ENCODE peak calls at places on chromosomes 7 and 10, in six cellular contexts. Z, T, C, S, J and P are unnamed samples.

GRCh38 chr7:130380121-130380860 is at the start of gene CPA1:
- DNase-seq in Z (no peak), T (no peak), C (no peak), S (no peak), J (no peak), P (no peak)

GRCh38 chr10:11197266-11197712 is 179.6 kb downstream of the CELF2 start:
- DNase-seq in Z (peak), T (no peak), C (no peak), S (no peak), J (no peak), P (no peak)

GRCh38 chr7:139044813-139045794 is 9.3 kb upstream of the ZC3HAV1L start:
- DNase-seq in Z (no peak), T (no peak), C (no peak), S (no peak), J (no peak), P (no peak)

GRCh38 chr10:127854769-127855583 is 37.8 kb downstream of the CLRN3 start:
- DNase-seq in Z (peak), T (no peak), C (no peak), S (no peak), J (no peak), P (no peak)

GRCh38 chr7:157711353-157711888 is 374.6 kb downstream of the DNAJB6 start:
- DNase-seq in Z (no peak), T (no peak), C (no peak), S (no peak), J (no peak), P (no peak)

GRCh38 chr7:23696916-23697441 is 13.0 kb upstream of the STK31 start:
- DNase-seq in Z (peak), T (no peak), C (peak), S (peak), J (no peak), P (peak)

GRCh38 chr10:22006379-22006884 is 2.9 kb upstream of the DNAJC1 start:
- DNase-seq in Z (no peak), T (no peak), C (no peak), S (no peak), J (no peak), P (no peak)

GRCh38 chr10:8051851-8052257 is 2.6 kb upstream of the GATA3 start:
- DNase-seq in Z (no peak), T (no peak), C (no peak), S (no peak), J (no peak), P (no peak)

GRCh38 chr10:118108194-118109026 is 61.7 kb upstream of the RAB11FIP2 start:
- DNase-seq in Z (no peak), T (no peak), C (no peak), S (no peak), J (no peak), P (no peak)

GRCh38 chr7:44145969-44146897 is 5.1 kb upstream of the MYL7 start:
- DNase-seq in Z (peak), T (no peak), C (peak), S (peak), J (no peak), P (no peak)

GRCh38 chr10:115989621-115990020 is 283.4 kb downstream of the GFRA1 start:
- DNase-seq in Z (no peak), T (no peak), C (no peak), S (no peak), J (no peak), P (no peak)

GRCh38 chr7:155881471-155882350 is 69.4 kb upstream of the SHH start:
- DNase-seq in Z (no peak), T (no peak), C (no peak), S (no peak), J (no peak), P (no peak)

GRCh38 chr10:111822661-111823060 is 360.9 kb downstream of the GPAM start:
- DNase-seq in Z (no peak), T (no peak), C (no peak), S (no peak), J (no peak), P (no peak)